ENCODE peak calls at places on chromosomes 16 and 17, in six cellular contexts. U is HepG2, J is HCT116, E is GM12878, H is H1, C is K562. P is an unnamed sample.

GRCh38 chr17:40175928-40176327 is 1.3 kb upstream of the RAPGEFL1 start:
- DNase-seq in U (no peak), J (no peak), E (no peak), H (no peak), C (no peak), P (no peak)

GRCh38 chr16:22645868-22646267 is 135.2 kb downstream of the NPIPB5 start:
- DNase-seq in U (no peak), J (no peak), E (no peak), H (no peak), C (no peak), P (no peak)

GRCh38 chr17:16282522-16282921 is 65.5 kb downstream of the PIGL start:
- DNase-seq in U (no peak), J (peak; percentile 66), E (no peak), H (no peak), C (no peak), P (no peak)

GRCh38 chr16:81444448-81445121 is at the start of gene CMIP:
- DNase-seq in U (peak; percentile 68), J (peak; percentile 50), E (no peak), H (peak; percentile 34), C (peak; percentile 92), P (peak; percentile 65)

GRCh38 chr16:87895641-87896141 is 26.4 kb upstream of the SLC7A5 start:
- DNase-seq in U (no peak), J (no peak), E (peak; percentile 67), H (no peak), C (no peak), P (no peak)

GRCh38 chr17:48470388-48471034 is 40.5 kb upstream of the SKAP1 start:
- DNase-seq in U (no peak), J (peak; percentile 64), E (no peak), H (no peak), C (no peak), P (no peak)

GRCh38 chr17:60333628-60334031 is 58.3 kb downstream of the USP32 start:
- DNase-seq in U (no peak), J (no peak), E (no peak), H (no peak), C (no peak), P (no peak)

GRCh38 chr16:89123001-89123830 is 29.6 kb downstream of the ACSF3 start:
- DNase-seq in U (no peak), J (no peak), E (no peak), H (no peak), C (no peak), P (no peak)

GRCh38 chr16:76125871-76126270 is 151.3 kb upstream of the CNTNAP4 start:
- DNase-seq in U (no peak), J (no peak), E (no peak), H (no peak), C (no peak), P (no peak)

GRCh38 chr17:75898791-75899190 is 2.0 kb upstream of the TRIM65 start:
- DNase-seq in U (no peak), J (no peak), E (no peak), H (no peak), C (no peak), P (no peak)

GRCh38 chr17:55086635-55087058 is 118.1 kb downstream of the STXBP4 start:
- DNase-seq in U (no peak), J (peak; percentile 31), E (no peak), H (no peak), C (peak; percentile 73), P (no peak)

GRCh38 chr16:29790183-29790948 is at the start of gene KIF22:
- DNase-seq in U (peak; percentile 98), J (peak; percentile 96), E (peak; percentile 97), H (peak; percentile 95), C (peak; percentile 100), P (peak; percentile 98)

GRCh38 chr17:35286120-35286781 is 43.4 kb downstream of the SLFN5 start:
- DNase-seq in U (no peak), J (no peak), E (peak; percentile 26), H (no peak), C (no peak), P (no peak)

GRCh38 chr16:89863741-89864391 is 9.5 kb upstream of the TCF25 start:
- DNase-seq in U (no peak), J (no peak), E (peak; percentile 69), H (no peak), C (no peak), P (no peak)

GRCh38 chr16:65453646-65454045 is 331.8 kb upstream of the CDH11 start:
- DNase-seq in U (no peak), J (no peak), E (no peak), H (no peak), C (no peak), P (no peak)
- TF ChIP-seq ZNF274 in U (no peak), J (no peak), E (no peak), H (no peak), C (no peak), P (no peak)

GRCh38 chr16:67154578-67155304 is 3.9 kb upstream of the B3GNT9 start:
- DNase-seq in U (no peak), J (no peak), E (no peak), H (no peak), C (no peak), P (no peak)

GRCh38 chr16:67157892-67158635 is 1.6 kb downstream of the TRADD start:
- DNase-seq in U (no peak), J (no peak), E (no peak), H (no peak), C (no peak), P (no peak)

GRCh38 chr16:67157106-67157748 is 2.5 kb downstream of the TRADD start:
- DNase-seq in U (no peak), J (no peak), E (no peak), H (no peak), C (no peak), P (no peak)

GRCh38 chr16:67156146-67156844 is 3.4 kb downstream of the TRADD start:
- DNase-seq in U (no peak), J (no peak), E (no peak), H (no peak), C (no peak), P (no peak)

GRCh38 chr16:67155305-67156145 is 4.2 kb downstream of the TRADD start:
- DNase-seq in U (peak; percentile 57), J (no peak), E (no peak), H (no peak), C (peak; percentile 84), P (peak; percentile 71)
- H3K9ac ChIP-seq in U (no peak overlapping the region), J (no peak overlapping the region), E (no peak overlapping the region), H (no peak overlapping the region), C (no peak overlapping the region), P (peak overlapping the region; percentile 57)

DNA sequence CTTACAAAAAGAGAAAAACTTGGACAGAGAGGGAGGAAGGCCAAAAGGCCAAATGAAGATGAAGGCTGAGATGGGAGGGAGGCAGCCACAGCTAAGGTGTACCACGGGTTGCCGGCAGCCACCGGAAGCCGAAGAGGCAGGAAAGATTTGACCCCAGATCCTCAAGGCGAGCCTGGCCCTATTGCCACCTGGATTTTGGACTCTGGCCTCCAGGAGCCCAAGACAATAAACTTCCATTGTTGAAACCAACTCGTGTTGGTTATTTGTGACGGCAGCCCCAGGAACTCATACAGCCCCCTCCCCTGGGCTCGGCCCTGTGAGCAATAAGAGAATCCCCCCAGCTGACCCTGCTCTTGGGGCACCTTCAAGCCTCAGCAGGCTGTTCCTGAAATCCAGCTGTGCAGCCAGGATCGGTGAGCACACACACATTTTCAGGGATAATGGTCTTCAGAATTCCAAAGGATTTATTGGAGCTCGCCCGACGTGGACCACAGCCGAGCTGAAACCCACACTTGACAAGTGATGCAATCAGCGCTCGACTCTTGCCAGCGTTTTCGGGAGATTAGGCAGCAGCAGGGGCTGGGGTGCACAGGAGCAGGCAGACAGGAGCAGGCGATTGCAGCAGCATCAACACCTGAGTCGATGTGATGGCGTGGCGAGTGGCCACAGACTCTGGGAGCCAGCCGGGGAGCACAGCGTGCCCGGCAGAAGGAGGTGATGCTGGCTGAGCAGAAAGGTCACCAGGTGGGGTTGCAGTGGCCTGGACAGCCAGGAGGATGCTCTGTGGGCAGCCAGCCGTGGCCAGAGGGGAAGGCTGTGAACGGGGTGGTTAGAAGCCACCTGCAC is 22.4 kb upstream of the CBX4 start:
- DNase-seq in U (no peak), J (no peak), E (no peak), H (no peak), C (no peak), P (no peak)
- H3K4me3 ChIP-seq in U (no peak overlapping the region), J (no peak overlapping the region), E (no peak overlapping the region), H (no peak overlapping the region), C (no peak overlapping the region), P (no peak overlapping the region)

DNA sequence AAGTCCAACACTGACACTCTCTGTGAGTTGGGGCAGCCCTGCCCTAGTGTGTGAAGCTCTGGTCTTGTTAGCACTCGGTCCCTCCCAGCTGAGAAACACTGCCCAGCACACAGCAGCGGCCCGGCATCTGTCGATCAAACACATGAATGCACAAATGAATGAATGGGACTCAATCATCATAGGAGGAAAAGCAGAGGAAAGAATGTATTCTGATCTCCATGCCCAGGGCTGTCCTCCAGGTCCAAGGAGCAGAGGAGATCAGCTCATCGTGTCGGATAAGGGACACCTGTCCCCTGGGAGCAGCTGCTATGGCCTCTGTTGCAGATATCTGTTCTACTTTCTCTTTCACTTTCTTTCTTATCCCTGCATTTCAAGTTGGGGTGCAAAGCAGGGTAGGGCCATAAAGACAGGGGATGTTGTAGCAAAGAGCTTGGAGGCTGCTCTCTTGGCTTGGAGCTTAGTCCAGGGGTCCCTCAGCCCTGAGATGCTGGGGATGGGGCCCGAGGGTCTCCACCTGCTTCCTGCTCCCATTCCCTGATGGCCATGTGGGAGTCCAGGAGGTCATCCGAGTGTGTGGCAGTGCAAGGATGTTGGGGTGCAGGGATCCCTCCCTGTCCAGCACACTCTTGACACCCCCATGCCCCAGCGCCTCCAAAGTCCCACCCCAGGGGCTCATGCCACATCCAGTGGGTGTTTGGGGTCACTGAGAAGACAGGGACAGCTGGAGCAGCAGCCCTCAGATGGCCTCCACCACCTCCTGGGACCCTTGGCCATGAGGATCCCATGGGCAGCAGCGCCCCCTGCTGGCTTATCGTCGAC is 88.2 kb downstream of the IRF8 start:
- DNase-seq in U (peak; percentile 12), J (no peak), E (no peak), H (no peak), C (peak; percentile 31), P (peak; percentile 13)
- TF ChIP-seq ZNF274 in U (no peak), J (no peak), E (no peak), H (no peak), C (no peak), P (no peak)

GRCh38 chr17:57109393-57110151 is 24.5 kb downstream of the AKAP1 start:
- DNase-seq in U (no peak), J (no peak), E (no peak), H (no peak), C (no peak), P (no peak)
- H3K9ac ChIP-seq in U (no peak overlapping the region), J (no peak overlapping the region), E (no peak overlapping the region), H (no peak overlapping the region), C (no peak overlapping the region), P (no peak overlapping the region)

DNA sequence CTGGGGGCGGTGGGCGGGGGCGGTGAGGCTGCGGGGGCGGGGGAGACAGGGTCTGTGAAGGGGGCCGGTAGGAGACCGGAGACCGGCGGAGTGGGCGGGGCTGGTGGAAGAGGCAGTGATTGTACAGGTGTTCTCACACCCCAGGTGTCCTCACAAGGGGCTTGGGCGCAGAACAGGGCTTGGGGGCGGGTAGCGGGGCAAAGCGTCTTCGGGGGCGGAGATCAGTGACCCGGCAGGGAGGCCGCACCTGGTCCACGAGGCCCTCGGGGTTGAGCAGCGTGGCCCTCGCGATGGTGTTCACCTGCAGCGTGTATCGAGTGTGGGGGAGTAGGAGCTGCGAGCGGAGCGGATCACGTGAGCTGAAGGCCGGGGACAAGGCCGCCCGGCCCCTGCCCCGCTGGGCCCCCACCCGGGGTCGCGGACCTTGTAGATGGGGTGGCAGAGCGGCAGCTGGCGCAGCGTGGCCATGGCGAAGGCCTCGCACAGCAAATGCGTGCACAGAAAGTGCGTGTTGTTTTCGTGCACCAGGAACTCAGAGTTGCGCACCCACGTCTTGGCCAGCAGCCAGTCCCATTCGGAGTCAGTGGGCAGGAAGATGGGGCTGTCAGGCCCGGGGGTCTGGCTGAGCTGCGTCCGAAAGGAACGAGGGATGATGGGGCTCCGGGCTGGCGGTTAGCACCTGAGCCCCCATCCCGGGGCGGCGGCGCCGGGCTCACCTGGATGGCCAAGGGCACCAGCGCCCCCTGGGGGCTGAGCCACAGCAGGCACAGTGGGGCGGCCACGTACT is 8.5 kb downstream of the ALOXE3 start:
- DNase-seq in U (no peak), J (no peak), E (no peak), H (no peak), C (peak; percentile 73), P (no peak)
- H3K4me3 ChIP-seq in U (no peak overlapping the region), J (no peak overlapping the region), E (peak overlapping the region; percentile 57), H (peak overlapping the region; percentile 67), C (peak overlapping the region; percentile 38), P (no peak overlapping the region)

P was measured in NT2/D1.